ENCODE peak calls at places on chromosome 2, in five cellular contexts. N, Z, P, H and C are unnamed samples.

GRCh38 chr2:82395531-82395930 is 2063.5 kb downstream of the SUCLG1 start:
- DNase-seq in N (no peak), Z (no peak), P (no peak), H (no peak), C (no peak)

GRCh38 chr2:99879481-99879880 is 262.9 kb downstream of the AFF3 start:
- DNase-seq in N (no peak), Z (no peak), P (no peak), H (no peak), C (no peak)

GRCh38 chr2:205745661-205746407 is 63.5 kb downstream of the NRP2 start:
- DNase-seq in N (no peak), Z (no peak), P (no peak), H (no peak), C (no peak)

GRCh38 chr2:8993902-8994278 is 9.6 kb downstream of the MBOAT2 start:
- DNase-seq in N (no peak), Z (no peak), P (no peak), H (no peak), C (no peak)

GRCh38 chr2:51812138-51812866 is 780.4 kb upstream of the NRXN1 start:
- DNase-seq in N (no peak), Z (no peak), P (no peak), H (no peak), C (no peak)

GRCh38 chr2:120867290-120868231 is 131.9 kb downstream of the GLI2 start:
- DNase-seq in N (no peak), Z (no peak), P (no peak), H (no peak), C (peak)

GRCh38 chr2:70009776-70010175 is 48.3 kb upstream of the ASPRV1 start:
- DNase-seq in N (no peak), Z (no peak), P (no peak), H (no peak), C (peak)

GRCh38 chr2:127606594-127607398 is 39.2 kb upstream of the GPR17 start:
- DNase-seq in N (no peak), Z (no peak), P (no peak), H (no peak), C (no peak)

GRCh38 chr2:210063306-210063705 is 60.9 kb downstream of the RPE start:
- DNase-seq in N (no peak), Z (no peak), P (no peak), H (no peak), C (no peak)

GRCh38 chr2:221377061-221377460 is 195.0 kb downstream of the EPHA4 start:
- DNase-seq in N (no peak), Z (no peak), P (no peak), H (no peak), C (no peak)

GRCh38 chr2:232372231-232373208 is 6.0 kb upstream of the ALPP start:
- DNase-seq in N (no peak), Z (no peak), P (no peak), H (no peak), C (no peak)

GRCh38 chr2:85590950-85591349 is 4.6 kb upstream of the RNF181 start:
- DNase-seq in N (no peak), Z (no peak), P (no peak), H (no peak), C (no peak)

GRCh38 chr2:225806105-225806504 is 406.6 kb downstream of the NYAP2 start:
- DNase-seq in N (no peak), Z (no peak), P (no peak), H (no peak), C (no peak)